ENCODE peak calls at places on chromosomes 3 and 15, in six cellular contexts. One of them, this sample, is unnamed.

GRCh38 chr15:89067751-89068150 is 20.5 kb upstream of the ABHD2 start:
- DNase-seq in activated CD8-positive, alpha-beta memory T cell treated with anti-CD3 and anti-CD28 coated beads for 48 hours: no peak
- DNase-seq in IMR-90: peak
- DNase-seq in A549: no peak
- DNase-seq in brain microvascular endothelial cell: no peak
- DNase-seq in activated CD4-positive, alpha-beta T cell treated with anti-CD3 and anti-CD28 coated beads for 48 hours: no peak
- DNase-seq in this sample: no peak

GRCh38 chr15:69035205-69035917 is 20.9 kb downstream of the NOX5 start:
- DNase-seq in activated CD8-positive, alpha-beta memory T cell treated with anti-CD3 and anti-CD28 coated beads for 48 hours: no peak
- DNase-seq in IMR-90: no peak
- DNase-seq in A549: peak
- DNase-seq in brain microvascular endothelial cell: no peak
- DNase-seq in activated CD4-positive, alpha-beta T cell treated with anti-CD3 and anti-CD28 coated beads for 48 hours: peak
- DNase-seq in this sample: no peak

GRCh38 chr3:146496246-146496645 is 26.9 kb upstream of the PLSCR2 start:
- DNase-seq in activated CD8-positive, alpha-beta memory T cell treated with anti-CD3 and anti-CD28 coated beads for 48 hours: no peak
- DNase-seq in IMR-90: peak
- DNase-seq in A549: no peak
- DNase-seq in brain microvascular endothelial cell: no peak
- DNase-seq in activated CD4-positive, alpha-beta T cell treated with anti-CD3 and anti-CD28 coated beads for 48 hours: no peak
- DNase-seq in this sample: no peak

GRCh38 chr3:128379768-128380167 is 86.9 kb downstream of the DNAJB8 start:
- DNase-seq in activated CD8-positive, alpha-beta memory T cell treated with anti-CD3 and anti-CD28 coated beads for 48 hours: no peak
- DNase-seq in IMR-90: no peak
- DNase-seq in A549: no peak
- DNase-seq in brain microvascular endothelial cell: no peak
- DNase-seq in activated CD4-positive, alpha-beta T cell treated with anti-CD3 and anti-CD28 coated beads for 48 hours: no peak
- DNase-seq in this sample: no peak

GRCh38 chr3:16290007-16290826 is 25.2 kb downstream of the OXNAD1 start:
- DNase-seq in activated CD8-positive, alpha-beta memory T cell treated with anti-CD3 and anti-CD28 coated beads for 48 hours: no peak
- DNase-seq in IMR-90: peak
- DNase-seq in A549: peak
- DNase-seq in brain microvascular endothelial cell: peak
- DNase-seq in activated CD4-positive, alpha-beta T cell treated with anti-CD3 and anti-CD28 coated beads for 48 hours: peak
- DNase-seq in this sample: no peak

GRCh38 chr3:35602395-35602936 is 36.9 kb upstream of the ARPP21 start:
- DNase-seq in activated CD8-positive, alpha-beta memory T cell treated with anti-CD3 and anti-CD28 coated beads for 48 hours: no peak
- DNase-seq in IMR-90: no peak
- DNase-seq in A549: no peak
- DNase-seq in brain microvascular endothelial cell: no peak
- DNase-seq in activated CD4-positive, alpha-beta T cell treated with anti-CD3 and anti-CD28 coated beads for 48 hours: no peak
- DNase-seq in this sample: no peak

GRCh38 chr15:77311618-77312398 is 108.1 kb downstream of the PEAK1 start:
- DNase-seq in activated CD8-positive, alpha-beta memory T cell treated with anti-CD3 and anti-CD28 coated beads for 48 hours: no peak
- DNase-seq in IMR-90: no peak
- DNase-seq in A549: no peak
- DNase-seq in brain microvascular endothelial cell: no peak
- DNase-seq in activated CD4-positive, alpha-beta T cell treated with anti-CD3 and anti-CD28 coated beads for 48 hours: no peak
- DNase-seq in this sample: no peak

GRCh38 chr15:90664650-90665287 is 52.4 kb upstream of the BLM start:
- DNase-seq in activated CD8-positive, alpha-beta memory T cell treated with anti-CD3 and anti-CD28 coated beads for 48 hours: no peak
- DNase-seq in IMR-90: peak
- DNase-seq in A549: peak
- DNase-seq in brain microvascular endothelial cell: peak
- DNase-seq in activated CD4-positive, alpha-beta T cell treated with anti-CD3 and anti-CD28 coated beads for 48 hours: no peak
- DNase-seq in this sample: no peak

GRCh38 chr3:174498638-174499037 is 360.5 kb upstream of the NAALADL2 start:
- DNase-seq in activated CD8-positive, alpha-beta memory T cell treated with anti-CD3 and anti-CD28 coated beads for 48 hours: no peak
- DNase-seq in IMR-90: peak
- DNase-seq in A549: no peak
- DNase-seq in brain microvascular endothelial cell: peak
- DNase-seq in activated CD4-positive, alpha-beta T cell treated with anti-CD3 and anti-CD28 coated beads for 48 hours: no peak
- DNase-seq in this sample: no peak

GRCh38 chr3:194749631-194750271 is 64.1 kb downstream of the FAM43A start:
- DNase-seq in activated CD8-positive, alpha-beta memory T cell treated with anti-CD3 and anti-CD28 coated beads for 48 hours: no peak
- DNase-seq in IMR-90: no peak
- DNase-seq in A549: no peak
- DNase-seq in brain microvascular endothelial cell: peak
- DNase-seq in activated CD4-positive, alpha-beta T cell treated with anti-CD3 and anti-CD28 coated beads for 48 hours: no peak
- DNase-seq in this sample: no peak

GRCh38 chr15:22831473-22831872 is 7.0 kb upstream of the NIPA2 start:
- DNase-seq in activated CD8-positive, alpha-beta memory T cell treated with anti-CD3 and anti-CD28 coated beads for 48 hours: no peak
- DNase-seq in IMR-90: peak
- DNase-seq in A549: peak
- DNase-seq in brain microvascular endothelial cell: peak
- DNase-seq in activated CD4-positive, alpha-beta T cell treated with anti-CD3 and anti-CD28 coated beads for 48 hours: no peak
- DNase-seq in this sample: no peak

GRCh38 chr15:50676799-50677483 is 9.7 kb downstream of the TRPM7 start:
- DNase-seq in activated CD8-positive, alpha-beta memory T cell treated with anti-CD3 and anti-CD28 coated beads for 48 hours: no peak
- DNase-seq in IMR-90: peak
- DNase-seq in A549: peak
- DNase-seq in brain microvascular endothelial cell: peak
- DNase-seq in activated CD4-positive, alpha-beta T cell treated with anti-CD3 and anti-CD28 coated beads for 48 hours: no peak
- DNase-seq in this sample: no peak

GRCh38 chr3:66297917-66298316 is 77.1 kb downstream of the SLC25A26 start:
- DNase-seq in activated CD8-positive, alpha-beta memory T cell treated with anti-CD3 and anti-CD28 coated beads for 48 hours: no peak
- DNase-seq in IMR-90: peak
- DNase-seq in A549: no peak
- DNase-seq in brain microvascular endothelial cell: peak
- DNase-seq in activated CD4-positive, alpha-beta T cell treated with anti-CD3 and anti-CD28 coated beads for 48 hours: no peak
- DNase-seq in this sample: no peak

GRCh38 chr3:30913176-30913575 is 18.7 kb upstream of the GADL1 start:
- DNase-seq in activated CD8-positive, alpha-beta memory T cell treated with anti-CD3 and anti-CD28 coated beads for 48 hours: no peak
- DNase-seq in IMR-90: no peak
- DNase-seq in A549: no peak
- DNase-seq in brain microvascular endothelial cell: peak
- DNase-seq in activated CD4-positive, alpha-beta T cell treated with anti-CD3 and anti-CD28 coated beads for 48 hours: no peak
- DNase-seq in this sample: no peak

GRCh38 chr3:51975857-51976549 is 1.1 kb downstream of the ABHD14A start:
- DNase-seq in activated CD8-positive, alpha-beta memory T cell treated with anti-CD3 and anti-CD28 coated beads for 48 hours: no peak
- DNase-seq in IMR-90: peak
- DNase-seq in A549: no peak
- DNase-seq in brain microvascular endothelial cell: peak
- DNase-seq in activated CD4-positive, alpha-beta T cell treated with anti-CD3 and anti-CD28 coated beads for 48 hours: peak
- DNase-seq in this sample: no peak

GRCh38 chr15:68610825-68611224 is 32.0 kb downstream of the CORO2B start:
- DNase-seq in activated CD8-positive, alpha-beta memory T cell treated with anti-CD3 and anti-CD28 coated beads for 48 hours: no peak
- DNase-seq in IMR-90: no peak
- DNase-seq in A549: no peak
- DNase-seq in brain microvascular endothelial cell: no peak
- DNase-seq in activated CD4-positive, alpha-beta T cell treated with anti-CD3 and anti-CD28 coated beads for 48 hours: no peak
- DNase-seq in this sample: no peak

GRCh38 chr3:99901200-99901926 is 83.7 kb downstream of the CMSS1 start:
- DNase-seq in activated CD8-positive, alpha-beta memory T cell treated with anti-CD3 and anti-CD28 coated beads for 48 hours: no peak
- DNase-seq in IMR-90: peak
- DNase-seq in A549: peak
- DNase-seq in brain microvascular endothelial cell: peak
- DNase-seq in activated CD4-positive, alpha-beta T cell treated with anti-CD3 and anti-CD28 coated beads for 48 hours: no peak
- DNase-seq in this sample: no peak

This sample was measured in mesothelial cell of epicardium.